ENCODE peak calls at places on chromosomes 12 and 14, in nine cellular contexts. X is stomach, K is H54, I is A549, S is heart left ventricle, D is tibial nerve, Q is IMR-90, T is sigmoid colon, H is esophagus muscularis mucosa. Y is an unnamed sample.

GRCh38 chr14:39212034-39212433 is 21.7 kb upstream of the MIA2 start:
- DNase-seq in X (no peak), Q (no peak), D (no peak), S (no peak), I (no peak), H (no peak), T (no peak), K (peak), Y (no peak)

GRCh38 chr12:90690120-90690519 is 264.9 kb downstream of the CCER1 start:
- DNase-seq in K (no peak), S (no peak), T (no peak), H (no peak), I (no peak), D (no peak), Q (no peak), X (no peak), Y (no peak)

GRCh38 chr12:16604853-16605252 is 1.1 kb downstream of the LMO3 start:
- DNase-seq in Q (no peak), H (no peak), X (no peak), S (no peak), I (no peak), D (no peak), T (peak), K (no peak), Y (peak)

GRCh38 chr12:124391340-124392261 is 96.7 kb downstream of the RFLNA start:
- DNase-seq in S (peak), X (peak), T (peak), K (no peak), I (no peak), D (peak), Q (peak), H (no peak), Y (no peak)

GRCh38 chr14:57502581-57503254 is 9.1 kb upstream of the CCDC198 start:
- DNase-seq in X (no peak), S (peak), K (no peak), T (no peak), I (no peak), Q (no peak), D (no peak), H (no peak), Y (peak)

GRCh38 chr12:26264215-26264838 is 69.0 kb downstream of the SSPN start:
- DNase-seq in X (no peak), Q (no peak), I (no peak), K (no peak), D (no peak), H (peak), T (no peak), S (no peak), Y (no peak)

GRCh38 chr12:12273291-12273957 is 6.6 kb upstream of the LRP6 start:
- DNase-seq in H (no peak), S (no peak), K (no peak), X (no peak), Q (peak), D (no peak), T (no peak), I (no peak), Y (no peak)

GRCh38 chr12:131458931-131459575 is 251.8 kb upstream of the SFSWAP start:
- DNase-seq in D (no peak), Q (no peak), X (peak), S (no peak), I (no peak), K (no peak), H (no peak), T (no peak), Y (no peak)

GRCh38 chr14:69850086-69850735 is 29.0 kb upstream of the SMOC1 start:
- DNase-seq in S (no peak), T (no peak), K (no peak), H (no peak), Q (no peak), X (no peak), I (no peak), D (no peak), Y (no peak)
- TF ChIP-seq POLR2A in S (no peak), T (no peak), K (no peak), H (no peak), Q (no peak), X (no peak), I (no peak), D (no peak), Y (no peak)

GRCh38 chr12:75481013-75481705 is 604 bp downstream of the GLIPR1 start:
- DNase-seq in D (no peak), T (no peak), I (no peak), S (no peak), X (no peak), K (no peak), Q (no peak), H (no peak), Y (no peak)

GRCh38 chr12:75481774-75482173 is 1.2 kb downstream of the GLIPR1 start:
- DNase-seq in K (no peak), Q (peak), D (no peak), X (no peak), I (no peak), S (no peak), T (no peak), H (no peak), Y (no peak)

GRCh38 chr12:75478395-75478794 is 2.2 kb upstream of the GLIPR1 start:
- DNase-seq in X (no peak), D (no peak), H (no peak), K (no peak), T (no peak), I (no peak), Q (peak), S (no peak), Y (peak)

GRCh38 chr12:75479963-75480461 is 543 bp upstream of the GLIPR1 start:
- DNase-seq in K (no peak), Q (peak), H (no peak), T (no peak), I (no peak), S (no peak), X (no peak), D (no peak), Y (no peak)

DNA sequence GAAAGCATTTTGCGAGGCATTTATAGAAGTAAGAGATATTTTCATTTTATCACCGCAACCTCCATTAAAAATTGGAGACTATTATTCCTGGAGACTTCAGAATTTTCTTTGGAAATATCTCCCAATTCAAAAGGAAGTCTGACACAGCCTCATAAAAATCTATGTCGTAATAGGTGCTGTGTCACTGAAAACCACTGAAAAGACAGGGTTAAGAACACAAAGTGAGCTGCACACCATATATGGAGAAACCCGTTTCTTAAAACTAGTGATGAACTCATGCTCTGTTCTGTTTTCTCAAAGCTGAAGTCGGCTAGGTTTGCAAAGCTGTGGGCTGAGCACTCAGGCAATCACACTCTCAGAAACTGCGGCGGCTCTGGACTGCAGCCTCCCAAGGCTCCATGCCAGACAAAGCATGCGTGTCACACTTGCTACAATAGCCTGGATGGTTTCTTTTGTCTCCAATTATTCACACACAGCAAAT is at the start of gene GLIPR1:
- DNase-seq in D (peak), K (peak), I (peak), S (peak), T (peak), Q (peak), X (peak), H (peak), Y (peak)
- TF ChIP-seq POLR2A in D (peak), K (no peak), I (peak), S (no peak), T (peak), Q (peak), X (no peak), H (peak), Y (peak)

GRCh38 chr14:89954045-89955021 is at the start of gene EFCAB11:
- DNase-seq in T (peak), I (peak), X (peak), H (peak), K (peak), D (peak), S (peak), Q (peak), Y (peak)

GRCh38 chr14:89955418-89956293 is at the start of gene TDP1:
- DNase-seq in D (peak), T (peak), X (peak), Q (peak), I (peak), K (peak), H (peak), S (peak), Y (peak)

GRCh38 chr14:89957791-89958190 is 2.1 kb downstream of the TDP1 start:
- DNase-seq in X (no peak), D (no peak), I (no peak), S (no peak), H (no peak), K (no peak), T (no peak), Q (no peak), Y (no peak)

GRCh38 chr14:89955022-89955414 is 488 bp upstream of the EFCAB11 start:
- DNase-seq in S (no peak), T (no peak), Q (no peak), H (no peak), I (no peak), D (peak), K (no peak), X (no peak), Y (no peak)

GRCh38 chr14:89956294-89957009 is 725 bp downstream of the TDP1 start:
- DNase-seq in S (peak), K (peak), I (no peak), Q (peak), H (no peak), X (peak), T (peak), D (peak), Y (peak)
- TF ChIP-seq POLR2A in S (no peak), K (peak), I (no peak), Q (peak), H (no peak), X (no peak), T (no peak), D (no peak), Y (no peak)

GRCh38 chr12:49619286-49619685 is 4.1 kb upstream of the PRPF40B start:
- DNase-seq in H (no peak), K (no peak), Q (peak), X (no peak), I (no peak), D (no peak), S (no peak), T (no peak), Y (no peak)

GRCh38 chr12:49623142-49623899 is at the start of gene PRPF40B:
- DNase-seq in S (peak), Q (peak), D (peak), T (peak), H (no peak), X (peak), K (peak), I (peak), Y (peak)

GRCh38 chr12:49621651-49622500 is 1.5 kb upstream of the PRPF40B start:
- DNase-seq in S (no peak), H (no peak), D (no peak), I (no peak), X (no peak), Q (no peak), T (no peak), K (no peak), Y (peak)

GRCh38 chr12:49624919-49625577 is 1.7 kb downstream of the PRPF40B start:
- DNase-seq in X (no peak), S (no peak), Q (peak), T (no peak), H (no peak), D (no peak), K (peak), I (peak), Y (no peak)

DNA sequence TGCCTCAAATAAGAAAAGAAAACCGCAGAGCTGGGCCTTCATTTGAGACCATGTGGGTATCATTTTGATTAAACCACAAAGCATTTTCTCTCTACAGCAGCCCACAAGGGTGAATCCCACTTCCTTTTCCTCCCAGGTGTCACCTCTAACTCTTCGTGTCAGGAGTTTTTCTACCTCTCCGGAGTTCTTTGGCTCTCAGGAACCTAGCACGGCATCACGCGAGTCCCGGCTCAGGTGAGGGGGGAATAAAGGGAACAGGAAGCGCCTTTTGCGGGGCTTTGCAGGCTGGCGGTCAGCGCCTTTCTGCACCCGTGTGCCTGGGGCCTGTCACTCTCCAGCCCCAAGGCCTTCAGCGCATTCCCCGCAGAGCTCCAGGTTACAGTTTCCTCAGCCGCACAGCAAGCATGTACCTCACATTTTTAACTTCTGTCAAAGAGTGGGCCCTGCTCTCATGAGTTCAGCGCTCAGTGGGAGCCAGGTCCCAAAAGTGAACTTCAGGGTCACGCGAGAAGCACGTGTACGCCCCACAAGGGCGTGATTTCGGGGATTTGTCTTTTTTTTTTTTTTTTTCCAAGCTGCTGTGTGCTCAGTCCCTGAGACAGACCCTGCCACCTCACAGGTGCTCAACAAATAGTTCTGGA is 740 bp upstream of the PRPF40B start:
- DNase-seq in K (no peak), T (no peak), S (peak), H (no peak), Q (peak), X (peak), D (peak), I (peak), Y (no peak)
- TF ChIP-seq POLR2A in K (no peak), T (no peak), S (no peak), H (no peak), Q (no peak), X (no peak), D (no peak), I (no peak), Y (no peak)

GRCh38 chr14:20412422-20412821 is 879 bp downstream of the TEP1 start:
- DNase-seq in S (no peak), I (no peak), D (no peak), K (no peak), X (no peak), Q (no peak), T (no peak), H (no peak), Y (no peak)

GRCh38 chr14:20415723-20416622 is 2.7 kb upstream of the TEP1 start:
- DNase-seq in X (no peak), I (peak), K (no peak), D (peak), S (no peak), T (no peak), Q (peak), H (no peak), Y (peak)

GRCh38 chr14:20413785-20414117 is 450 bp upstream of the TEP1 start:
- DNase-seq in H (no peak), Q (no peak), X (no peak), T (no peak), I (no peak), K (no peak), S (no peak), D (no peak), Y (no peak)

GRCh38 chr14:20409226-20409625 is 4.1 kb downstream of the TEP1 start:
- DNase-seq in K (no peak), S (no peak), Q (peak), T (no peak), H (no peak), I (no peak), X (no peak), D (no peak), Y (no peak)

GRCh38 chr14:20412876-20413784 is at the start of gene TEP1:
- DNase-seq in S (peak), I (peak), D (peak), T (peak), Q (peak), K (peak), X (peak), H (peak), Y (peak)
- TF ChIP-seq POLR2A in S (peak), I (peak), D (peak), T (peak), Q (peak), K (peak), X (no peak), H (peak), Y (peak)

Y was measured in body of pancreas.